ENCODE peak calls at places on chromosomes 16 and 17, in eight cellular contexts. One of them, this sample, is unnamed.

GRCh38 chr17:65797101-65797500 is 235.7 kb upstream of the AXIN2 start:
- DNase-seq in spleen: no peak
- DNase-seq in tibial nerve: no peak
- DNase-seq in GM06990: no peak
- DNase-seq in fibroblast of lung: no peak
- DNase-seq in astrocyte of the spinal cord: no peak
- DNase-seq in A549: no peak
- DNase-seq in HFF-Myc: no peak
- DNase-seq in this sample: no peak

GRCh38 chr17:36153887-36154576 is 22.4 kb downstream of the TBC1D3B start:
- DNase-seq in GM06990: peak
- DNase-seq in spleen: no peak
- DNase-seq in tibial nerve: no peak
- DNase-seq in A549: no peak
- DNase-seq in HFF-Myc: no peak
- DNase-seq in astrocyte of the spinal cord: no peak
- DNase-seq in fibroblast of lung: no peak
- DNase-seq in this sample: no peak

GRCh38 chr17:16406742-16407674 is 8.4 kb upstream of the TRPV2 start:
- DNase-seq in GM06990: peak
- DNase-seq in astrocyte of the spinal cord: peak
- DNase-seq in fibroblast of lung: peak
- DNase-seq in HFF-Myc: no peak
- DNase-seq in tibial nerve: no peak
- DNase-seq in spleen: peak
- DNase-seq in A549: peak
- DNase-seq in this sample: no peak

GRCh38 chr16:78324649-78325274 is 225.3 kb downstream of the WWOX start:
- DNase-seq in astrocyte of the spinal cord: no peak
- DNase-seq in A549: no peak
- DNase-seq in spleen: no peak
- DNase-seq in GM06990: no peak
- DNase-seq in tibial nerve: no peak
- DNase-seq in HFF-Myc: no peak
- DNase-seq in fibroblast of lung: no peak
- DNase-seq in this sample: no peak

GRCh38 chr17:21389352-21389751 is 13.2 kb downstream of the KCNJ12 start:
- DNase-seq in HFF-Myc: no peak
- DNase-seq in tibial nerve: no peak
- DNase-seq in fibroblast of lung: no peak
- DNase-seq in spleen: no peak
- DNase-seq in A549: no peak
- DNase-seq in GM06990: no peak
- DNase-seq in astrocyte of the spinal cord: no peak
- DNase-seq in this sample: no peak

GRCh38 chr17:78358538-78359215 is 1.2 kb downstream of the SOCS3 start:
- DNase-seq in GM06990: peak
- DNase-seq in HFF-Myc: no peak
- DNase-seq in astrocyte of the spinal cord: peak
- DNase-seq in fibroblast of lung: peak
- DNase-seq in tibial nerve: no peak
- DNase-seq in spleen: no peak
- DNase-seq in A549: peak
- DNase-seq in this sample: no peak

GRCh38 chr16:19177111-19177747 is 9.2 kb downstream of the SYT17 start:
- DNase-seq in spleen: no peak
- DNase-seq in A549: peak
- DNase-seq in GM06990: no peak
- DNase-seq in HFF-Myc: no peak
- DNase-seq in tibial nerve: no peak
- DNase-seq in fibroblast of lung: no peak
- DNase-seq in astrocyte of the spinal cord: no peak
- DNase-seq in this sample: no peak

GRCh38 chr17:57886020-57886419 is 36.2 kb upstream of the MRPS23 start:
- DNase-seq in GM06990: no peak
- DNase-seq in astrocyte of the spinal cord: no peak
- DNase-seq in spleen: no peak
- DNase-seq in HFF-Myc: no peak
- DNase-seq in fibroblast of lung: no peak
- DNase-seq in tibial nerve: no peak
- DNase-seq in A549: no peak
- DNase-seq in this sample: no peak

GRCh38 chr16:53142823-53143568 is 88.2 kb downstream of the CHD9 start:
- DNase-seq in A549: peak
- DNase-seq in astrocyte of the spinal cord: no peak
- DNase-seq in HFF-Myc: no peak
- DNase-seq in spleen: no peak
- DNase-seq in tibial nerve: no peak
- DNase-seq in GM06990: no peak
- DNase-seq in fibroblast of lung: peak
- DNase-seq in this sample: no peak

GRCh38 chr16:85396879-85397871 is 215.9 kb upstream of the GSE1 start:
- DNase-seq in HFF-Myc: no peak
- DNase-seq in A549: peak
- DNase-seq in astrocyte of the spinal cord: no peak
- DNase-seq in GM06990: peak
- DNase-seq in tibial nerve: peak
- DNase-seq in fibroblast of lung: no peak
- DNase-seq in spleen: peak
- DNase-seq in this sample: no peak

GRCh38 chr17:75755990-75756389 is 9.0 kb downstream of the GALK1 start:
- DNase-seq in astrocyte of the spinal cord: no peak
- DNase-seq in spleen: no peak
- DNase-seq in fibroblast of lung: no peak
- DNase-seq in GM06990: no peak
- DNase-seq in A549: no peak
- DNase-seq in HFF-Myc: no peak
- DNase-seq in tibial nerve: no peak
- DNase-seq in this sample: no peak

GRCh38 chr16:6375471-6376075 is 957.1 kb upstream of the RBFOX1 start:
- DNase-seq in GM06990: no peak
- DNase-seq in fibroblast of lung: no peak
- DNase-seq in HFF-Myc: no peak
- DNase-seq in tibial nerve: no peak
- DNase-seq in spleen: no peak
- DNase-seq in astrocyte of the spinal cord: peak
- DNase-seq in A549: no peak
- DNase-seq in this sample: no peak

GRCh38 chr17:76024353-76024752 is 2.8 kb downstream of the EVPL start:
- DNase-seq in astrocyte of the spinal cord: no peak
- DNase-seq in tibial nerve: no peak
- DNase-seq in spleen: no peak
- DNase-seq in fibroblast of lung: no peak
- DNase-seq in A549: no peak
- DNase-seq in GM06990: no peak
- DNase-seq in HFF-Myc: no peak
- DNase-seq in this sample: no peak

GRCh38 chr16:66695935-66696668 is 441 bp downstream of the CMTM4 start:
- DNase-seq in A549: peak
- DNase-seq in astrocyte of the spinal cord: no peak
- DNase-seq in spleen: peak
- DNase-seq in GM06990: no peak
- DNase-seq in tibial nerve: no peak
- DNase-seq in HFF-Myc: no peak
- DNase-seq in fibroblast of lung: no peak
- DNase-seq in this sample: no peak

GRCh38 chr16:84751947-84752346 is 52.1 kb downstream of the USP10 start:
- DNase-seq in A549: no peak
- DNase-seq in astrocyte of the spinal cord: peak
- DNase-seq in spleen: no peak
- DNase-seq in HFF-Myc: no peak
- DNase-seq in tibial nerve: no peak
- DNase-seq in fibroblast of lung: no peak
- DNase-seq in GM06990: peak
- DNase-seq in this sample: no peak

GRCh38 chr16:31440511-31441184 is 1.9 kb downstream of the ZNF843 start:
- DNase-seq in fibroblast of lung: no peak
- DNase-seq in tibial nerve: no peak
- DNase-seq in spleen: no peak
- DNase-seq in GM06990: no peak
- DNase-seq in astrocyte of the spinal cord: no peak
- DNase-seq in A549: no peak
- DNase-seq in HFF-Myc: no peak
- DNase-seq in this sample: no peak

GRCh38 chr16:31439519-31439918 is 3.1 kb downstream of the ZNF843 start:
- DNase-seq in HFF-Myc: no peak
- DNase-seq in tibial nerve: no peak
- DNase-seq in spleen: no peak
- DNase-seq in A549: no peak
- DNase-seq in fibroblast of lung: no peak
- DNase-seq in astrocyte of the spinal cord: no peak
- DNase-seq in GM06990: no peak
- DNase-seq in this sample: no peak

GRCh38 chr16:31438414-31438813 is 4.2 kb downstream of the ZNF843 start:
- DNase-seq in GM06990: no peak
- DNase-seq in HFF-Myc: no peak
- DNase-seq in A549: no peak
- DNase-seq in tibial nerve: no peak
- DNase-seq in fibroblast of lung: no peak
- DNase-seq in astrocyte of the spinal cord: no peak
- DNase-seq in spleen: no peak
- DNase-seq in this sample: no peak

GRCh38 chr16:31436221-31437045 is 6.2 kb downstream of the ZNF843 start:
- DNase-seq in A549: no peak
- DNase-seq in fibroblast of lung: no peak
- DNase-seq in tibial nerve: no peak
- DNase-seq in spleen: no peak
- DNase-seq in astrocyte of the spinal cord: no peak
- DNase-seq in HFF-Myc: no peak
- DNase-seq in GM06990: no peak
- DNase-seq in this sample: no peak

GRCh38 chr16:31441956-31442355 is 633 bp downstream of the ZNF843 start:
- DNase-seq in HFF-Myc: no peak
- DNase-seq in tibial nerve: no peak
- DNase-seq in astrocyte of the spinal cord: no peak
- DNase-seq in fibroblast of lung: no peak
- DNase-seq in GM06990: no peak
- DNase-seq in spleen: no peak
- DNase-seq in A549: no peak
- DNase-seq in this sample: no peak
- H3K4me3 ChIP-seq in HFF-Myc: peak
- H3K4me3 ChIP-seq in tibial nerve: peak
- H3K4me3 ChIP-seq in astrocyte of the spinal cord: peak
- H3K4me3 ChIP-seq in fibroblast of lung: no peak
- H3K4me3 ChIP-seq in GM06990: no peak
- H3K4me3 ChIP-seq in spleen: peak
- H3K4me3 ChIP-seq in A549: peak
- H3K4me3 ChIP-seq in this sample: peak

DNA sequence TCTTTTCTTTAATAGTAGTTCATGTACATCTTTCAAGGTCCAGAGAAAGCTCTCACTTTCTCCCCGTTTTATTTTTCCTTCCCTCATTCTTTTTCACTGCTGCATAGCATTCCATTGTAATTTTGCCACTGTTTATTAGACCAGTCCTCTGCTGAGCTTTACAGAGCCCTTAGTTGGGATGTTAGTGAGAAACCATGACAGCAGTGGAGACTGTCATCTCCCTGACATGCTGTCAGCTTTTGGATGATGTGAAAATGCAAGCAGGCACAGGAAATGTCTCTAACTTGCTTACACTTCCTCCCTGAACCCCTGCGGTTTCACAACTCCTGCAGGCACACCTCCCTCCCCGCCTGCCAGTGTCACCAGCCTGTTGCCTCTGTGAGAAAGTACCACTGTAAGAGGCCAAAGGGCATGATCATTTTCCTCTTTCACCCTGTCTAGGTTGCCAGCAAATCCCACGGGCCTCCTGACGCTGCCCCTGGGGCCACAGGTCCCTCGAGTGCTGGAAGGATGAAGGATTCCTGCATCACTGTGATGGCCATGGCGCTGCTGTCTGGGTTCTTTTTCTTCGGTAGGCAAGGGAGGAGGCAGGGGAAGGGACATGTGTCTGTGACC is at the start of gene ITGAL:
- DNase-seq in astrocyte of the spinal cord: no peak
- DNase-seq in spleen: peak
- DNase-seq in fibroblast of lung: no peak
- DNase-seq in A549: no peak
- DNase-seq in HFF-Myc: no peak
- DNase-seq in tibial nerve: no peak
- DNase-seq in GM06990: peak
- DNase-seq in this sample: no peak
- H3K4me3 ChIP-seq in astrocyte of the spinal cord: no peak
- H3K4me3 ChIP-seq in spleen: peak
- H3K4me3 ChIP-seq in fibroblast of lung: no peak
- H3K4me3 ChIP-seq in A549: no peak
- H3K4me3 ChIP-seq in HFF-Myc: no peak
- H3K4me3 ChIP-seq in tibial nerve: peak
- H3K4me3 ChIP-seq in GM06990: peak
- H3K4me3 ChIP-seq in this sample: no peak

GRCh38 chr17:74738051-74738996 is 1.3 kb downstream of the RAB37 start:
- DNase-seq in A549: peak
- DNase-seq in fibroblast of lung: no peak
- DNase-seq in tibial nerve: no peak
- DNase-seq in GM06990: peak
- DNase-seq in spleen: peak
- DNase-seq in HFF-Myc: no peak
- DNase-seq in astrocyte of the spinal cord: no peak
- DNase-seq in this sample: no peak
- H3K4me3 ChIP-seq in A549: peak
- H3K4me3 ChIP-seq in fibroblast of lung: no peak
- H3K4me3 ChIP-seq in tibial nerve: no peak
- H3K4me3 ChIP-seq in GM06990: peak
- H3K4me3 ChIP-seq in spleen: peak
- H3K4me3 ChIP-seq in HFF-Myc: no peak
- H3K4me3 ChIP-seq in astrocyte of the spinal cord: no peak
- H3K4me3 ChIP-seq in this sample: no peak

DNA sequence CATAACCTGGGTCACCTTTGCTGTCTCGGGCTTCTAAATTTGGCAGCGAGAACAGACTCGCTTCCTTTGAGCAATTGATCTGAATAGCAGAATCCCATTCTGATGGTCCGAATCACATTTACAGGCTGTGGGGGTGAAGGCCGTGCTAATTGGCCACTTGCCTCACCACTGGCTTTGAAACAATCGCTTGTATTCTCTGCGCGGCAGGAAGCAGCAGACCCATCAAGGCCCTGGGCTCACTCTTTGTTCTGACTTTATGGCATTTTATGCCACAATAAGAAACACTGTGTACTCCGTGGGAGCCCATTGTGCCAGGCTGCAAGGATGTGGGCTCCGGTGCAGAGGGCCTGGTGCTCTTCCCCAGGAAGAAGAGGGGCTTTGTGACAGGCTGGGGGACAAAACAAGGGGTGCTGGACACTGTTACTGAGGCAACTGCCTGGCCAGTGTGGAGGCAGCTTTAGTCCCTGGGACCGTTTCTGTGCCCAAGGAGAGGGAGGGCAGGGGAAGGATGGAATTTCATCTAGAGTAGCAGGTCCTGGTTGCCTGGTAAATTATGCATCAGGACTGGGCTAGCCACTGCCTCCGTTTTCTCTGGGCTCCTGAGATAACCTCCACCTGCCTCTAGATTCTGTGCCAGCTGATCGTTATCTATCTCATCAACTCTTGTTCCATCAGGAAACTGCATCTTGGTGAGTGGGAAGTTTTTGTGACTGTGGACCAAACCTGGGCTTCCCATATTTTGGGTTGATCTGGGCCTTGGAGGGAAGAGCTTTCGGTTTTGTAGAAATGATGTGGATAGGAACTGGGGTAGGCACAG is 78.5 kb downstream of the MRC2 start:
- DNase-seq in fibroblast of lung: peak
- DNase-seq in astrocyte of the spinal cord: no peak
- DNase-seq in spleen: peak
- DNase-seq in HFF-Myc: no peak
- DNase-seq in A549: no peak
- DNase-seq in tibial nerve: no peak
- DNase-seq in GM06990: no peak
- DNase-seq in this sample: no peak
- H3K4me3 ChIP-seq in fibroblast of lung: peak
- H3K4me3 ChIP-seq in astrocyte of the spinal cord: peak
- H3K4me3 ChIP-seq in spleen: no peak
- H3K4me3 ChIP-seq in HFF-Myc: peak
- H3K4me3 ChIP-seq in A549: no peak
- H3K4me3 ChIP-seq in tibial nerve: peak
- H3K4me3 ChIP-seq in GM06990: no peak
- H3K4me3 ChIP-seq in this sample: peak

This sample was measured in epithelial cell of proximal tubule.